ENCODE peak calls at places on chromosomes 13 and 19, in six cellular contexts. L is endothelial cell of umbilical vein, N is K562, G is A549, H is GM12878, O is HepG2. W is an unnamed sample.

GRCh38 chr19:42323473-42323851 is 2.0 kb upstream of the MEGF8 start:
- DNase-seq in L (no peak), N (no peak), G (no peak), H (no peak), O (no peak), W (no peak)

GRCh38 chr19:48390188-48391099 is 907 bp downstream of the KDELR1 start:
- DNase-seq in L (peak; percentile 72), N (peak; percentile 82), G (no peak), H (no peak), O (peak; percentile 44), W (peak; percentile 97)

GRCh38 chr13:78160793-78161192 is 242.2 kb upstream of the EDNRB start:
- DNase-seq in L (no peak), N (no peak), G (no peak), H (no peak), O (no peak), W (peak; percentile 96)

GRCh38 chr19:6772028-6772865 is at the start of gene VAV1:
- DNase-seq in L (no peak), N (peak; percentile 77), G (no peak), H (peak; percentile 64), O (no peak), W (peak; percentile 93)

GRCh38 chr19:3335431-3336350 is 30.7 kb upstream of the NFIC start:
- DNase-seq in L (no peak), N (no peak), G (no peak), H (no peak), O (no peak), W (no peak)

GRCh38 chr19:1250374-1251232 is 2.2 kb downstream of the MIDN start:
- DNase-seq in L (peak; percentile 54), N (peak; percentile 88), G (no peak), H (no peak), O (peak; percentile 68), W (peak; percentile 63)

GRCh38 chr19:17001603-17002183 is 24.9 kb downstream of the CPAMD8 start:
- DNase-seq in L (no peak), N (no peak), G (no peak), H (no peak), O (no peak), W (peak; percentile 87)

GRCh38 chr19:2986951-2987491 is 9.7 kb downstream of the TLE6 start:
- DNase-seq in L (peak; percentile 55), N (no peak), G (no peak), H (no peak), O (no peak), W (no peak)

GRCh38 chr13:89066868-89067466 is 1395.8 kb downstream of the SLITRK5 start:
- DNase-seq in L (no peak), N (peak; percentile 4), G (peak; percentile 0), H (no peak), O (peak; percentile 44), W (peak; percentile 69)

GRCh38 chr19:681029-681626 is 4.9 kb downstream of the FSTL3 start:
- DNase-seq in L (no peak), N (peak; percentile 93), G (no peak), H (no peak), O (no peak), W (no peak)

GRCh38 chr19:46407891-46408426 is 5.4 kb downstream of the CCDC8 start:
- DNase-seq in L (no peak), N (no peak), G (no peak), H (no peak), O (no peak), W (no peak)

GRCh38 chr19:12156254-12157058 is at the start of gene ZNF625:
- DNase-seq in L (peak; percentile 75), N (no peak), G (no peak), H (peak; percentile 39), O (peak; percentile 90), W (peak; percentile 58)

GRCh38 chr19:10471909-10472308 is 31.2 kb downstream of the KEAP1 start:
- DNase-seq in L (peak; percentile 26), N (peak; percentile 59), G (peak; percentile 28), H (no peak), O (peak; percentile 54), W (peak; percentile 83)

GRCh38 chr19:33054623-33055022 is 10.1 kb downstream of the RHPN2 start:
- DNase-seq in L (no peak), N (no peak), G (no peak), H (no peak), O (no peak), W (no peak)

GRCh38 chr13:73683746-73684145 is 450.5 kb downstream of the KLF12 start:
- DNase-seq in L (no peak), N (no peak), G (no peak), H (no peak), O (no peak), W (no peak)
- TF ChIP-seq MYC in L (no peak), N (no peak), G (no peak), H (no peak), O (no peak), W (no peak)

GRCh38 chr13:113539822-113540221 is 44.7 kb upstream of the TFDP1 start:
- DNase-seq in L (no peak), N (no peak), G (no peak), H (no peak), O (no peak), W (no peak)
- TF ChIP-seq MYC in L (no peak), N (no peak), G (no peak), H (no peak), O (no peak), W (no peak)

GRCh38 chr13:30153871-30154426 is 153.4 kb downstream of the KATNAL1 start:
- DNase-seq in L (no peak), N (no peak), G (no peak), H (no peak), O (no peak), W (no peak)
- TF ChIP-seq MYC in L (no peak), N (no peak), G (no peak), H (no peak), O (no peak), W (no peak)

GRCh38 chr13:44605275-44605674 is 29.1 kb upstream of the TSC22D1 start:
- DNase-seq in L (no peak), N (no peak), G (no peak), H (no peak), O (no peak), W (no peak)

GRCh38 chr13:44605711-44606110 is 29.6 kb upstream of the TSC22D1 start:
- DNase-seq in L (no peak), N (no peak), G (no peak), H (no peak), O (no peak), W (no peak)

DNA sequence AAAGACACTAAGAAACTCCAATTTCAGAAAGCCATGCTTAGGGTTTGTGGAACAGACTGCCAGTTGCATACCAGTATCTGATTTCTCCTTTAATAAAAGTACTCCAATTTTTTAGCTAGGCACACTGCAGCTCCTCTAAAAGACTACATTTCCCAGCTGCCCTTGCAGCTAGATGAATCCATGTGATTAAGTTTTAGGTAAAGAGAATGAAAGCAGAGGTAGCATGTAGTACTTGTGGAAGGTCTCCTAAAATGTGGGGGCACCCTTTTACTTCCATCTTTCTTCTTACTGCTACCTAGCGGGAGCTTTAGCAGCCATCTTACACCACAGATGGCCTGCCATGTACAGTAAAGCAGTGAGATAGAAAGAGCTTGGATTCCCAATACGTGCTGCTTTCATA is 33.0 kb upstream of the TSC22D1 start:
- DNase-seq in L (no peak), N (no peak), G (no peak), H (no peak), O (no peak), W (no peak)
- TF ChIP-seq MYC in L (no peak), N (no peak), G (no peak), H (no peak), O (no peak), W (no peak)

GRCh38 chr13:52105841-52106240 is 23.0 kb downstream of the NEK5 start:
- DNase-seq in L (no peak), N (no peak), G (no peak), H (no peak), O (no peak), W (no peak)

GRCh38 chr13:52103386-52103785 is 25.5 kb downstream of the NEK5 start:
- DNase-seq in L (no peak), N (no peak), G (no peak), H (no peak), O (no peak), W (no peak)

GRCh38 chr13:52109096-52109495 is 19.8 kb downstream of the NEK5 start:
- DNase-seq in L (no peak), N (no peak), G (no peak), H (no peak), O (no peak), W (no peak)

GRCh38 chr13:52104624-52105023 is 24.2 kb downstream of the NEK5 start:
- DNase-seq in L (no peak), N (no peak), G (no peak), H (no peak), O (peak; percentile 78), W (peak; percentile 77)
- TF ChIP-seq MYC in L (no peak), N (no peak), G (no peak), H (no peak), O (no peak), W (no peak)

GRCh38 chr19:7871530-7872305 is 2.5 kb downstream of the PRR36 start:
- DNase-seq in L (peak; percentile 71), N (peak; percentile 97), G (peak; percentile 60), H (peak; percentile 38), O (peak; percentile 83), W (peak; percentile 95)
- TF ChIP-seq MYC in L (no peak), N (no peak), G (no peak), H (no peak), O (no peak), W (peak; percentile 53)

GRCh38 chr19:55369651-55370304 is 485 bp downstream of the IL11 start:
- DNase-seq in L (no peak), N (peak; percentile 52), G (peak; percentile 98), H (no peak), O (no peak), W (peak; percentile 41)
- TF ChIP-seq MYC in L (no peak), N (no peak), G (no peak), H (no peak), O (no peak), W (no peak)

W was measured in NB4.